ENCODE peak calls at places on chromosomes 13 and 19, in five cellular contexts. One of them, this sample, is unnamed. For H3K27me3, H3K4me1 and H3K9me3, the result is how much of the 10 kb centered on the place peaks cover.

GRCh38 chr19:41521860-41522555 is 54.0 kb upstream of the CEACAM21 start:
- DNase-seq in CD8-positive, alpha-beta memory T cell: peak
- DNase-seq in lung: no peak
- DNase-seq in aorta: peak
- DNase-seq in Peyer's patch: no peak
- DNase-seq in this sample: peak

GRCh38 chr19:29634731-29635130 is 28.6 kb downstream of the POP4 start:
- DNase-seq in CD8-positive, alpha-beta memory T cell: no peak
- DNase-seq in lung: no peak
- DNase-seq in aorta: peak
- DNase-seq in Peyer's patch: no peak
- DNase-seq in this sample: peak

GRCh38 chr13:111620586-111620985 is 300.1 kb downstream of the TEX29 start:
- DNase-seq in CD8-positive, alpha-beta memory T cell: no peak
- DNase-seq in lung: no peak
- DNase-seq in aorta: no peak
- DNase-seq in Peyer's patch: no peak
- DNase-seq in this sample: no peak

GRCh38 chr13:80244574-80244973 is 96.4 kb downstream of the SPRY2 start:
- DNase-seq in CD8-positive, alpha-beta memory T cell: no peak
- DNase-seq in lung: no peak
- DNase-seq in aorta: no peak
- DNase-seq in Peyer's patch: no peak
- DNase-seq in this sample: no peak

GRCh38 chr13:38947049-38947448 is 43.6 kb downstream of the STOML3 start:
- DNase-seq in CD8-positive, alpha-beta memory T cell: no peak
- DNase-seq in lung: no peak
- DNase-seq in aorta: no peak
- DNase-seq in Peyer's patch: no peak
- DNase-seq in this sample: no peak

GRCh38 chr19:1113278-1113985 is 9.6 kb downstream of the GPX4 start:
- DNase-seq in CD8-positive, alpha-beta memory T cell: peak
- DNase-seq in lung: peak
- DNase-seq in aorta: peak
- DNase-seq in Peyer's patch: peak
- DNase-seq in this sample: peak

GRCh38 chr19:3471954-3472655 is 8.2 kb downstream of the SMIM24 start:
- DNase-seq in CD8-positive, alpha-beta memory T cell: peak
- DNase-seq in lung: no peak
- DNase-seq in aorta: peak
- DNase-seq in Peyer's patch: peak
- DNase-seq in this sample: peak

GRCh38 chr13:28707629-28708427 is 10.9 kb downstream of the SLC46A3 start:
- DNase-seq in CD8-positive, alpha-beta memory T cell: no peak
- DNase-seq in lung: no peak
- DNase-seq in aorta: no peak
- DNase-seq in Peyer's patch: no peak
- DNase-seq in this sample: no peak

GRCh38 chr13:20230913-20231838 is 943 bp downstream of the GJB6 start:
- DNase-seq in CD8-positive, alpha-beta memory T cell: no peak
- DNase-seq in lung: no peak
- DNase-seq in aorta: no peak
- DNase-seq in Peyer's patch: no peak
- DNase-seq in this sample: no peak

GRCh38 chr13:80612804-80613203 is 271.9 kb upstream of the SPRY2 start:
- DNase-seq in CD8-positive, alpha-beta memory T cell: no peak
- DNase-seq in lung: no peak
- DNase-seq in aorta: no peak
- DNase-seq in Peyer's patch: no peak
- DNase-seq in this sample: no peak

GRCh38 chr13:113187263-113187669 is 21.2 kb downstream of the PCID2 start:
- DNase-seq in CD8-positive, alpha-beta memory T cell: no peak
- DNase-seq in lung: peak
- DNase-seq in aorta: peak
- DNase-seq in Peyer's patch: no peak
- DNase-seq in this sample: peak

GRCh38 chr13:90622547-90622946 is 724.9 kb upstream of the MIR17HG start:
- DNase-seq in CD8-positive, alpha-beta memory T cell: no peak
- DNase-seq in lung: no peak
- DNase-seq in aorta: no peak
- DNase-seq in Peyer's patch: no peak
- DNase-seq in this sample: no peak

GRCh38 chr13:70407486-70407885 is 299.2 kb upstream of the KLHL1 start:
- DNase-seq in CD8-positive, alpha-beta memory T cell: no peak
- DNase-seq in lung: no peak
- DNase-seq in aorta: no peak
- DNase-seq in Peyer's patch: no peak
- DNase-seq in this sample: no peak

GRCh38 chr19:40691421-40692211 is 1.2 kb upstream of the NUMBL start:
- DNase-seq in CD8-positive, alpha-beta memory T cell: no peak
- DNase-seq in lung: no peak
- DNase-seq in aorta: no peak
- DNase-seq in Peyer's patch: no peak
- DNase-seq in this sample: no peak

GRCh38 chr13:20945952-20946383 is 43.4 kb upstream of the XPO4 start:
- DNase-seq in CD8-positive, alpha-beta memory T cell: no peak
- DNase-seq in lung: no peak
- DNase-seq in aorta: no peak
- DNase-seq in Peyer's patch: no peak
- DNase-seq in this sample: peak

GRCh38 chr19:1428738-1429391 is 9.3 kb upstream of the RPS15 start:
- DNase-seq in CD8-positive, alpha-beta memory T cell: no peak
- DNase-seq in lung: no peak
- DNase-seq in aorta: no peak
- DNase-seq in Peyer's patch: no peak
- DNase-seq in this sample: no peak

GRCh38 chr19:16402076-16402475 is 69.7 kb downstream of the EPS15L1 start:
- DNase-seq in CD8-positive, alpha-beta memory T cell: no peak
- DNase-seq in lung: no peak
- DNase-seq in aorta: no peak
- DNase-seq in Peyer's patch: no peak
- DNase-seq in this sample: no peak

GRCh38 chr13:30551194-30551593 is 66.5 kb upstream of the USPL1 start:
- DNase-seq in CD8-positive, alpha-beta memory T cell: no peak
- DNase-seq in lung: no peak
- DNase-seq in aorta: no peak
- DNase-seq in Peyer's patch: no peak
- DNase-seq in this sample: no peak

GRCh38 chr19:46994141-46994686 is 25.4 kb upstream of the NPAS1 start:
- DNase-seq in CD8-positive, alpha-beta memory T cell: no peak
- DNase-seq in lung: no peak
- DNase-seq in aorta: no peak
- DNase-seq in Peyer's patch: peak
- DNase-seq in this sample: no peak

GRCh38 chr19:566403-566802 is 6.0 kb upstream of the BSG start:
- DNase-seq in CD8-positive, alpha-beta memory T cell: no peak
- DNase-seq in lung: no peak
- DNase-seq in aorta: no peak
- DNase-seq in Peyer's patch: no peak
- DNase-seq in this sample: peak

GRCh38 chr19:50036905-50037304 is 11.1 kb downstream of the ZNF473 start:
- DNase-seq in CD8-positive, alpha-beta memory T cell: no peak
- DNase-seq in lung: no peak
- DNase-seq in aorta: no peak
- DNase-seq in Peyer's patch: no peak
- DNase-seq in this sample: no peak

GRCh38 chr19:34974631-34975030 is 10.6 kb upstream of the ZNF792 start:
- DNase-seq in CD8-positive, alpha-beta memory T cell: no peak
- DNase-seq in lung: no peak
- DNase-seq in aorta: no peak
- DNase-seq in Peyer's patch: no peak
- DNase-seq in this sample: no peak

GRCh38 chr13:26758496-26759155 is 2.0 kb downstream of the GPR12 start:
- DNase-seq in CD8-positive, alpha-beta memory T cell: no peak
- DNase-seq in lung: no peak
- DNase-seq in aorta: no peak
- DNase-seq in Peyer's patch: no peak
- DNase-seq in this sample: no peak

GRCh38 chr13:26749905-26750304 is 10.7 kb downstream of the GPR12 start:
- DNase-seq in CD8-positive, alpha-beta memory T cell: no peak
- DNase-seq in lung: no peak
- DNase-seq in aorta: no peak
- DNase-seq in Peyer's patch: no peak
- DNase-seq in this sample: no peak

GRCh38 chr13:26749285-26749684 is 11.3 kb downstream of the GPR12 start:
- DNase-seq in CD8-positive, alpha-beta memory T cell: no peak
- DNase-seq in lung: no peak
- DNase-seq in aorta: no peak
- DNase-seq in Peyer's patch: no peak
- DNase-seq in this sample: no peak

DNA sequence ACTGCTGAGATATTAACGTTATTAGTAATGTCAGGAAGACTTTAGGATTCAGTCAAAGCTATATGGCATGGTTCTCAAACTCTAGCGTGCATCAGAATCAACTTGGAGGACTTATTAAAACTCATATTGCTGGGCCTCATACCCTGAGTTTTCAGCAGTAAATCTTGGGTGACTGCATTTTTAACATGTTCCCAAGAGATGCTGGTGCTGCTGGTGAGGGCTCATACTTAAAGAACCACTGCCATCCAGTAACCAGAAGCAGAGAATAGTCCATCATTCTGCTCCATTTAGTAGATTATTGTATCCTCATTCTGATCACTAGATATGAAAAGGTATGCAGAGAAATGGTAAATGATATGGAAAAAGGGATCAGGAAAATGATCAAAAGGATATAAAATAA is 7.9 kb downstream of the GPR12 start:
- DNase-seq in CD8-positive, alpha-beta memory T cell: no peak
- DNase-seq in lung: no peak
- DNase-seq in aorta: no peak
- DNase-seq in Peyer's patch: no peak
- DNase-seq in this sample: no peak
- H3K27me3 ChIP-seq in CD8-positive, alpha-beta memory T cell: under half
- H3K27me3 ChIP-seq in lung: under half
- H3K27me3 ChIP-seq in aorta: under half
- H3K27me3 ChIP-seq in Peyer's patch: under half
- H3K27me3 ChIP-seq in this sample: under half

GRCh38 chr13:43005460-43006236 is 13.6 kb upstream of the EPSTI1 start:
- DNase-seq in CD8-positive, alpha-beta memory T cell: no peak
- DNase-seq in lung: no peak
- DNase-seq in aorta: no peak
- DNase-seq in Peyer's patch: no peak
- DNase-seq in this sample: no peak
- H3K4me1 ChIP-seq in CD8-positive, alpha-beta memory T cell: under half
- H3K4me1 ChIP-seq in lung: under half
- H3K4me1 ChIP-seq in aorta: under half
- H3K4me1 ChIP-seq in Peyer's patch: under half
- H3K4me1 ChIP-seq in this sample: under half

DNA sequence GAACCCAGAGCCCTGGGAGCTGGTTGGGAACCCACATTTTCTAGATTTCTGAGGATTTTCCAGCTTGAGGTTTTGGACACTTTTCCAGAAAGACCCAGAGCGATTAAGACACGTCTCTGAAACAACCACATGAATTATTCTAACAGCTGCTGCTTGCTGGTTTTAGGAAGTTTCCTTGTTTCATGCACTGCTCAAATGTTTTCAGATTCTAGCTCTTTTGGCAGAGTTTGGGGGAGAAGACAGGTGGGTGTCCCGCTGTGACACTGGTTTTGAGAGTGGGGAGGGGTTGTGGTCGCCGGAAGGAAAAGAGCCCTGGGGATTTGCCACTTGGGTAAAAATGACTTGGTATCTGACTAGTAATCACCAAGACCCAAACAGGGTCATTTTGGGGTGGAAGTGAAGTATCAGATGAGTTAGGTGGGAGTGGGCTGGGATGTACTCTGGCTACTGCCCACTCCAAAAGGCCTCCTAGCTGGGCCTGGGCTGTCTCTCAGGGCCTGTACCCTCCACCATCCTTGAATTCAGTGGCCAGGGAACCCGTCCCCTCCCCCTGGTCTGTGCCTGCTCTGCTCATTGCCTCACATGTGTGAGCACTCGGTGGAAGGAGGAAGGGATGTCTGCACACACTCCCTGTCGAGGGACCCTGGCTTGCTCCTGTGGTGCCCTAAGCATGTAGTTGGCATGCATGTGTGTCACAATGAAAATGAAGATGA is 13.2 kb downstream of the GATAD2A start:
- DNase-seq in CD8-positive, alpha-beta memory T cell: no peak
- DNase-seq in lung: no peak
- DNase-seq in aorta: no peak
- DNase-seq in Peyer's patch: no peak
- DNase-seq in this sample: no peak
- H3K9me3 ChIP-seq in CD8-positive, alpha-beta memory T cell: under half
- H3K9me3 ChIP-seq in lung: under half
- H3K9me3 ChIP-seq in aorta: under half
- H3K9me3 ChIP-seq in Peyer's patch: under half
- H3K9me3 ChIP-seq in this sample: under half

DNA sequence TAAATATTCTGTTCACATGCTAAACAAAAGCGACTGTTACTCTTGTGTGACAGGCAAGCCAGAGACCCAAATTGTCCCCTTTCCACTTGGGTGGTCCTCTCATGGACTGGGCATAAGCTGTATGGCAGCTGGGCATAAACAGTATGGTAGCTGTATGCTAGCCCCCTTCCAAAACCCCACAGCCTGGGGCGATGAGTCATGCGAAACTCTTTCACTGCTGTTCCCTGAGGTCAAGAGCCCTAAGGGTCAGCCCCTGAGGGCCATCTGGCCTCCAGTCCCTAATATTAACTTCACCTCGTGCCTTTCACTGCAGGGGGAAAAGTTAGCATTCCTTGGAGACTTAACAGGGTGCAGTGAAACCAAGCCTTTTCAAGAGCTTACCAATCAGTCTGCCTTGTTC is 45.6 kb upstream of the ZNF562 start:
- DNase-seq in CD8-positive, alpha-beta memory T cell: no peak
- DNase-seq in lung: no peak
- DNase-seq in aorta: no peak
- DNase-seq in Peyer's patch: no peak
- DNase-seq in this sample: no peak
- H3K27me3 ChIP-seq in CD8-positive, alpha-beta memory T cell: under half
- H3K27me3 ChIP-seq in lung: under half
- H3K27me3 ChIP-seq in aorta: under half
- H3K27me3 ChIP-seq in Peyer's patch: under half
- H3K27me3 ChIP-seq in this sample: under half